ENCODE peak calls at places on chromosomes 11 and 22, in eight cellular contexts. Z is heart left ventricle, J is mucosa of descending colon, O is hepatocyte, N is choroid plexus epithelial cell, Y is transverse colon, V is fibroblast of lung, A is WERI-Rb-1. K is an unnamed sample.

GRCh38 chr11:64237484-64237951 is 3.1 kb downstream of the VEGFB start:
- DNase-seq in V (no peak), A (no peak), Z (no peak), Y (peak; percentile 89), N (no peak), J (peak; percentile 92), O (peak; percentile 74), K (peak; percentile 62)

GRCh38 chr22:32308191-32308590 is 49.5 kb upstream of the RFPL3 start:
- DNase-seq in A (no peak), J (no peak), N (no peak), Z (no peak), V (no peak), Y (no peak), O (no peak), K (no peak)

GRCh38 chr11:33802414-33802950 is 28.2 kb upstream of the FBXO3 start:
- DNase-seq in V (peak; percentile 92), Z (peak; percentile 62), N (peak; percentile 90), Y (peak; percentile 49), O (peak; percentile 85), A (peak; percentile 88), J (peak; percentile 72), K (peak; percentile 93)

GRCh38 chr22:22554324-22555284 is 4.5 kb downstream of the PRAME start:
- DNase-seq in Y (no peak), A (no peak), J (no peak), Z (no peak), N (no peak), V (no peak), O (no peak), K (no peak)

GRCh38 chr22:30559889-30560288 is 13.3 kb upstream of the SEC14L6 start:
- DNase-seq in Z (no peak), Y (no peak), O (no peak), A (no peak), J (no peak), V (no peak), N (no peak), K (no peak)

GRCh38 chr11:42709216-42709615 is 602.6 kb upstream of the API5 start:
- DNase-seq in A (no peak), N (no peak), V (no peak), Y (no peak), O (no peak), J (no peak), Z (no peak), K (no peak)

GRCh38 chr11:69889400-69890372 is 70.5 kb upstream of the FGF3 start:
- DNase-seq in J (no peak), N (no peak), Y (no peak), Z (no peak), V (no peak), A (no peak), O (no peak), K (no peak)

GRCh38 chr11:44729718-44730117 is 3.0 kb downstream of the TSPAN18 start:
- DNase-seq in J (no peak), O (no peak), Y (no peak), Z (no peak), N (no peak), A (no peak), V (no peak), K (peak; percentile 5)

GRCh38 chr11:133929401-133930052 is 27.2 kb downstream of the IGSF9B start:
- DNase-seq in Y (no peak), V (peak; percentile 48), O (no peak), N (no peak), Z (no peak), A (no peak), J (no peak), K (no peak)

GRCh38 chr11:61509058-61510029 is 795 bp downstream of the LRRC10B start:
- DNase-seq in N (peak; percentile 54), A (peak; percentile 78), O (peak; percentile 93), V (peak; percentile 73), Z (peak; percentile 80), Y (peak; percentile 71), J (peak; percentile 68), K (peak; percentile 83)
- TF ChIP-seq CTCF in N (peak; percentile 19), A (peak; percentile 86), O (peak; percentile 59), V (peak; percentile 12), Z (peak; percentile 53), Y (peak; percentile 35), J (peak; percentile 33), K (peak; percentile 36)

GRCh38 chr11:37449146-37449545 is 851.1 kb upstream of the RAG2 start:
- DNase-seq in A (no peak), Z (no peak), N (peak; percentile 84), V (peak; percentile 49), J (no peak), Y (no peak), O (peak; percentile 72), K (peak; percentile 66)
- TF ChIP-seq CTCF in A (peak; percentile 26), Z (no peak), N (peak; percentile 74), V (peak; percentile 63), J (no peak), Y (no peak), O (peak; percentile 78), K (peak; percentile 61)

DNA sequence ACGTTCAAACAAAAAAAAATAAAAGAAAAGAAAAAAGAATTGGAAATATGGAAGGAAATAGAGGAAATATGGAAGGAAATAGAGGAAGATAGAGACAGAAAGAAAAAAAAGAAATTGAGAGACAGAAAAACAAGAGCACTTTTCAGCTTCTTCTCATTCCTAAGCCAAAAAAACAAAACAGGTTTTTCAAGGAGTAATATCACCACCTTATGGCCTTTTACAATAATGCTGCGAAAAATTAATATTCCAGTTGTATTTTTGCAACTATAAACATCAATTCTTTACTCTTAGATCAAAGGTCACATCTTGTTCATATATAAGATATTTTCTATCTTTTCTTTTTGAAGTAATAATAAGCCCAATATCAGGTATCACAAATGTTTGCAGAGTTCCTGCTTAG is 328.3 kb downstream of the FAT3 start:
- DNase-seq in O (no peak), V (no peak), J (no peak), N (peak; percentile 20), Z (no peak), Y (no peak), A (no peak), K (peak; percentile 4)
- TF ChIP-seq CTCF in O (peak; percentile 54), V (no peak), J (no peak), N (peak; percentile 5), Z (no peak), Y (no peak), A (no peak), K (no peak)

GRCh38 chr11:3180869-3181268 is 15.8 kb upstream of the OSBPL5 start:
- DNase-seq in Z (no peak), O (no peak), V (no peak), Y (no peak), N (no peak), J (no peak), A (no peak), K (no peak)
- TF ChIP-seq CTCF in Z (no peak), O (no peak), V (no peak), Y (no peak), N (no peak), J (no peak), A (no peak), K (no peak)

DNA sequence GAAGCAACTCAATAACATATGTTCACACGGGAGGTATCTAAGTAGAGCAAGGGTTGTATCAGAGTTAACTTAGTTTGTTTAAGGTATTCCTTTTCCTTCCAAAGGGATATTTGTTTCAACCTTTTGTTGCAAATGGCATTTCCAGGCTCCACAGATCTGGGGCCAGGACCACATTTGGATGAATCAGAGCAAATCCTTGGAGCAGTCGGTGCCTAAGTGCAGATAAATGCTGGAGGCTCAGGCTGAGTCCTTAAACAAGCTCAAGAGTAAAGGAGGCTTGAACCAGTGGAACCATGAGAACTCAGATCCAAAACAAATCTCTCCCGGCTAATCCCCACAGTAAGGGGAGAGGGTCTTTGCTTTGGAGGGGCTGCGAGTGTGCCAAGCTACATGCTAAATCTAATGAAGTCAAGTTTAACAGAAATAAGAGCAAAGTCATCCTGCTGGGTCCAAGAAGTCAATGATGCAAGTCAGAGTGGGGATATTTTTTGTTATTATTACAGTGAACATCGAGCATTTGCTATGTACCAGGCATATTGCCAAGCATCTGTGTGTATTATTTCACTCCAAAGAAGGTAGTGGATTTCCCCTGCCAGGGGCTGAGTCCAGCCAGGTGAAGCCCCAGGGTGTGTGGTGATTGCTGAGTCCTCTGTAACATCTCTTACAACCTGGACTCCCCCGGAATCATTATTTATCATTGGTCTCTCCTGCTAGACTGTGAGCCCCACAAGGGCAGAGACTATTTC is 548.8 kb downstream of the MIAT start:
- DNase-seq in O (no peak), V (peak; percentile 71), Y (no peak), N (peak; percentile 88), Z (no peak), A (no peak), J (no peak), K (peak; percentile 56)
- TF ChIP-seq CTCF in O (no peak), V (no peak), Y (no peak), N (no peak), Z (no peak), A (no peak), J (no peak), K (no peak)

GRCh38 chr11:66915046-66915832 is 42.9 kb downstream of the PC start:
- DNase-seq in V (no peak), A (no peak), J (peak; percentile 37), Z (no peak), O (no peak), Y (no peak), N (peak; percentile 91), K (no peak)
- TF ChIP-seq CTCF in V (no peak), A (no peak), J (no peak), Z (no peak), O (no peak), Y (no peak), N (peak; percentile 40), K (no peak)

DNA sequence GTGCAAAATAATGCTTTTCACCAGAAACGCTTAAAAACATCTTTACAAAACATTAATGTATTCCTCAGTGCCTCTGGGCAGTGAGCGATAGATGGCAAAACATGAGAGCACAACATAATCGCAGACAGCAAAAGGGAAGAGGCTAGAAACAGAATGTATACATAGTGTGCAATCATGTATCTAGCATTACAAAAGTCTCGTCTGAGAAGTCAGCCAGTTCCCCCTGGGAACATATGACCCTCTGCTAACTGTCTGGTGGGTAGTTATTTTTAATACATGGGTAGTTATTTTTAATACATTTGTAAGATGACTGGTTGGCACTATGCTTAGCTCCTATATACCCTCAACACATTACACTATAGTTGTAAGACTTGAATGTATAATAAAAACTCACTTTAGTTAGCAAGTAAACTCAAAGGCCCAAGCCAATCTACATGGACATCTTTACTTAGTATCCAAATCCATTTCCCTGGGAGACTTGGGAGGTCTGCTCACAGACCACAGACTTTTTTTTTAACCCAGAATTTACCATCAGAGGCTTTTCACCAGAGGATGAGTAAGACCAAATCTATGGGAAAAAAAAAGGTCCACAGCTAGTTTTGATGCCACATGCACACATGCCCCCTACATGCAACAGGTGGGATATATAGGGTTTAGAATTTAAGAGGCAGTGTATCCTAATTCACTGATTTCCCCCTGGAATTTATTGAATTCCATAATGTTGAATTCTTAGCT is 71.7 kb downstream of the AMBRA1 start:
- DNase-seq in V (peak; percentile 81), J (no peak), O (no peak), N (peak; percentile 47), Y (no peak), Z (no peak), A (no peak), K (no peak)
- TF ChIP-seq CTCF in V (peak; percentile 31), J (no peak), O (peak; percentile 22), N (peak; percentile 46), Y (no peak), Z (no peak), A (peak; percentile 12), K (no peak)

GRCh38 chr11:73168925-73169579 is 26.9 kb upstream of the FCHSD2 start:
- DNase-seq in Z (no peak), V (no peak), J (no peak), Y (no peak), O (no peak), A (no peak), N (no peak), K (no peak)
- TF ChIP-seq CTCF in Z (no peak), V (no peak), J (no peak), Y (no peak), O (no peak), A (no peak), N (no peak), K (no peak)